ENCODE peak calls at places on chromosomes 13 and 19, in six cellular contexts. G is midbrain, Y is AG09309, U is foreskin fibroblast, K is tibial artery, O is ELR. E is an unnamed sample.

GRCh38 chr19:4328243-4328990 is 10.2 kb downstream of the STAP2 start:
- DNase-seq in G (peak), Y (no peak), U (peak), K (peak), O (peak), E (peak)

GRCh38 chr13:99356216-99357089 is 49.3 kb upstream of the GPR183 start:
- DNase-seq in G (no peak), Y (peak), U (no peak), K (no peak), O (peak), E (no peak)

GRCh38 chr13:109500146-109500773 is 286.1 kb downstream of the IRS2 start:
- DNase-seq in G (no peak), Y (no peak), U (no peak), K (no peak), O (no peak), E (no peak)

GRCh38 chr19:16208064-16208759 is 10.5 kb downstream of the AP1M1 start:
- DNase-seq in G (no peak), Y (no peak), U (no peak), K (peak), O (no peak), E (no peak)

GRCh38 chr13:97000295-97000925 is 6.1 kb upstream of the OXGR1 start:
- DNase-seq in G (no peak), Y (no peak), U (peak), K (no peak), O (peak), E (no peak)

GRCh38 chr19:55643733-55644116 is 276 bp downstream of the ZNF581 start:
- DNase-seq in G (no peak), Y (no peak), U (no peak), K (no peak), O (no peak), E (no peak)

GRCh38 chr19:2039082-2039958 is 11.7 kb downstream of the MKNK2 start:
- DNase-seq in G (no peak), Y (no peak), U (no peak), K (no peak), O (no peak), E (no peak)

GRCh38 chr19:48815870-48816501 is 5.2 kb upstream of the BCAT2 start:
- DNase-seq in G (no peak), Y (no peak), U (no peak), K (no peak), O (peak), E (no peak)

GRCh38 chr13:73767747-73768315 is 366.4 kb downstream of the KLF12 start:
- DNase-seq in G (no peak), Y (no peak), U (no peak), K (no peak), O (peak), E (no peak)

GRCh38 chr13:33578786-33579185 is 239.2 kb upstream of the RFC3 start:
- DNase-seq in G (no peak), Y (no peak), U (no peak), K (no peak), O (no peak), E (no peak)

GRCh38 chr19:43820098-43820860 is 6.8 kb upstream of the ZNF283 start:
- DNase-seq in G (peak), Y (no peak), U (peak), K (no peak), O (peak), E (no peak)

GRCh38 chr13:50422181-50423148 is 407.2 kb downstream of the KCNRG start:
- DNase-seq in G (no peak), Y (no peak), U (no peak), K (no peak), O (no peak), E (no peak)

GRCh38 chr19:6616011-6616410 is 25.1 kb upstream of the CD70 start:
- DNase-seq in G (no peak), Y (peak), U (no peak), K (no peak), O (peak), E (no peak)

GRCh38 chr19:16645140-16645539 is 14.8 kb downstream of the SMIM7 start:
- DNase-seq in G (peak), Y (no peak), U (no peak), K (no peak), O (no peak), E (no peak)

GRCh38 chr19:6481541-6482342 is at the start of gene DENND1C:
- DNase-seq in G (peak), Y (no peak), U (no peak), K (no peak), O (peak), E (no peak)

GRCh38 chr19:6740589-6741348 is 1.3 kb downstream of the TRIP10 start:
- DNase-seq in G (peak), Y (no peak), U (no peak), K (peak), O (peak), E (peak)

GRCh38 chr13:79423801-79424642 is 18.0 kb upstream of the RBM26 start:
- DNase-seq in G (peak), Y (no peak), U (peak), K (no peak), O (peak), E (no peak)

GRCh38 chr19:21135433-21135832 is 6.4 kb upstream of the ZNF431 start:
- DNase-seq in G (no peak), Y (no peak), U (no peak), K (no peak), O (no peak), E (no peak)

GRCh38 chr19:10120538-10121198 is 969 bp upstream of the EIF3G start:
- DNase-seq in G (no peak), Y (peak), U (peak), K (no peak), O (peak), E (peak)

GRCh38 chr13:25778302-25778701 is 273.5 kb downstream of the SHISA2 start:
- DNase-seq in G (no peak), Y (no peak), U (no peak), K (no peak), O (no peak), E (no peak)

GRCh38 chr19:5281588-5281987 is 59.0 kb downstream of the PTPRS start:
- DNase-seq in G (no peak), Y (no peak), U (peak), K (peak), O (no peak), E (peak)

GRCh38 chr13:50326746-50327145 is 311.5 kb downstream of the KCNRG start:
- DNase-seq in G (no peak), Y (no peak), U (no peak), K (no peak), O (no peak), E (no peak)

GRCh38 chr13:44912617-44913016 is 76.7 kb downstream of the NUFIP1 start:
- DNase-seq in G (no peak), Y (no peak), U (no peak), K (no peak), O (no peak), E (no peak)

GRCh38 chr19:46081928-46082727 is 41.3 kb upstream of the IGFL4 start:
- DNase-seq in G (peak), Y (no peak), U (no peak), K (no peak), O (peak), E (no peak)

GRCh38 chr19:17889609-17890214 is 18.0 kb downstream of the SLC5A5 start:
- DNase-seq in G (no peak), Y (no peak), U (peak), K (no peak), O (peak), E (no peak)

GRCh38 chr13:113110048-113110851 is 4.7 kb downstream of the F7 start:
- DNase-seq in G (no peak), Y (no peak), U (no peak), K (no peak), O (no peak), E (no peak)

GRCh38 chr13:94413545-94413944 is 65.9 kb downstream of the DCT start:
- DNase-seq in G (no peak), Y (no peak), U (no peak), K (no peak), O (no peak), E (no peak)

GRCh38 chr19:4372630-4373367 is 27.5 kb downstream of the SH3GL1 start:
- DNase-seq in G (no peak), Y (no peak), U (no peak), K (peak), O (no peak), E (no peak)

GRCh38 chr13:51785592-51786424 is 18.2 kb downstream of the DHRS12 start:
- DNase-seq in G (peak), Y (no peak), U (peak), K (no peak), O (peak), E (no peak)

GRCh38 chr13:113122571-113123225 is at the start of gene F10:
- DNase-seq in G (no peak), Y (peak), U (peak), K (peak), O (peak), E (peak)

GRCh38 chr13:76516013-76516412 is 370.2 kb downstream of the KCTD12 start:
- DNase-seq in G (no peak), Y (peak), U (peak), K (no peak), O (peak), E (no peak)

GRCh38 chr13:26011996-26012688 is 39.7 kb downstream of the SHISA2 start:
- DNase-seq in G (no peak), Y (no peak), U (no peak), K (no peak), O (no peak), E (no peak)

GRCh38 chr13:44758595-44759221 is 182.6 kb upstream of the TSC22D1 start:
- DNase-seq in G (no peak), Y (peak), U (peak), K (no peak), O (peak), E (no peak)

GRCh38 chr19:13008926-13009787 is 13.9 kb downstream of the NFIX start:
- DNase-seq in G (no peak), Y (no peak), U (no peak), K (no peak), O (peak), E (no peak)

GRCh38 chr13:41827507-41828213 is 133.2 kb downstream of the VWA8 start:
- DNase-seq in G (no peak), Y (peak), U (peak), K (peak), O (peak), E (peak)